ENCODE peak calls at places on chromosomes 16 and 17, in seven cellular contexts. F is activated CD4-positive, alpha-beta T cell treated with anti-CD3 and anti-CD28 coated beads, Interleukin-2, amount 50 U/mL, for 48 hours; J is BE2C; A is psoas muscle; B is memory B cell; N is kidney glomerular epithelial cell; V is M059J. X is an unnamed sample.

GRCh38 chr16:35525979-35526590 is 2066.7 kb downstream of the TP53TG3F start:
- DNase-seq in J (no peak), B (no peak), F (no peak), A (no peak), N (no peak), V (no peak), X (no peak)

GRCh38 chr17:42578282-42578869 is 847 bp upstream of the PSMC3IP start:
- DNase-seq in F (peak), A (peak), V (peak), B (peak), N (peak), J (peak), X (peak)

GRCh38 chr16:30743690-30744089 is 4.5 kb upstream of the PHKG2 start:
- DNase-seq in J (no peak), N (no peak), F (no peak), B (no peak), V (no peak), A (peak), X (no peak)

GRCh38 chr17:17837380-17837821 is 615 bp upstream of the SREBF1 start:
- DNase-seq in N (no peak), A (peak), B (no peak), J (no peak), F (no peak), V (peak), X (peak)

GRCh38 chr17:41736983-41737679 is 2.7 kb upstream of the HAP1 start:
- DNase-seq in J (no peak), A (no peak), N (no peak), F (no peak), B (no peak), V (peak), X (no peak)

GRCh38 chr17:5563451-5563850 is 20.9 kb downstream of the NLRP1 start:
- DNase-seq in B (no peak), A (no peak), N (no peak), F (no peak), J (no peak), V (peak), X (peak)

GRCh38 chr17:44595216-44595775 is 38.0 kb downstream of the FZD2 start:
- DNase-seq in N (no peak), A (no peak), V (no peak), J (no peak), F (no peak), B (no peak), X (no peak)

GRCh38 chr17:57603978-57604377 is 141.1 kb downstream of the CCDC182 start:
- DNase-seq in N (no peak), F (peak), B (peak), A (no peak), J (no peak), V (no peak), X (no peak)

GRCh38 chr16:50683689-50684374 is 2.7 kb upstream of the SNX20 start:
- DNase-seq in F (peak), N (no peak), V (no peak), B (peak), A (no peak), J (no peak), X (no peak)

GRCh38 chr17:61450641-61451537 is 1.3 kb upstream of the TBX4 start:
- DNase-seq in B (no peak), J (no peak), V (no peak), A (no peak), N (no peak), F (no peak), X (no peak)

GRCh38 chr17:43641416-43641815 is 20.3 kb downstream of the MEOX1 start:
- DNase-seq in F (no peak), B (no peak), V (no peak), N (no peak), J (no peak), A (no peak), X (no peak)

GRCh38 chr16:63188076-63188771 is 1152.0 kb upstream of the CDH8 start:
- DNase-seq in N (no peak), J (no peak), A (no peak), F (no peak), B (no peak), V (no peak), X (no peak)

GRCh38 chr17:19539841-19540311 is 6.2 kb downstream of the SLC47A1 start:
- DNase-seq in N (no peak), F (no peak), A (no peak), J (no peak), B (no peak), V (no peak), X (no peak)

GRCh38 chr17:31582151-31582907 is 190.9 kb downstream of the RAB11FIP4 start:
- DNase-seq in N (no peak), J (peak), B (no peak), A (peak), V (peak), F (no peak), X (no peak)

GRCh38 chr16:70432304-70432799 is 6.5 kb downstream of the ST3GAL2 start:
- DNase-seq in A (no peak), V (no peak), J (no peak), B (no peak), N (no peak), F (no peak), X (no peak)

GRCh38 chr16:47887496-47887895 is 268.3 kb downstream of the ABCC12 start:
- DNase-seq in F (no peak), V (peak), B (no peak), J (no peak), N (peak), A (no peak), X (peak)

GRCh38 chr16:19883296-19883951 is 1.2 kb downstream of the GPRC5B start:
- DNase-seq in B (peak), N (no peak), V (peak), F (no peak), J (peak), A (peak), X (no peak)

GRCh38 chr16:47987136-47987535 is 168.7 kb downstream of the ABCC12 start:
- DNase-seq in B (no peak), F (no peak), A (no peak), N (no peak), V (no peak), J (no peak), X (peak)

GRCh38 chr17:70871180-70871818 is 702.0 kb downstream of the KCNJ2 start:
- DNase-seq in F (no peak), A (no peak), N (no peak), B (no peak), V (no peak), J (no peak), X (no peak)

GRCh38 chr16:68282064-68282452 is 17.7 kb downstream of the SLC7A6 start:
- DNase-seq in F (no peak), B (no peak), N (no peak), J (no peak), V (no peak), A (no peak), X (no peak)